ENCODE peak calls at places on chromosomes 13 and 19, in nine cellular contexts. C is WTC11, B is foreskin fibroblast, P is IMR-90, Q is gastrocnemius medialis, Z is retinal pigment epithelial cell, R is esophagus squamous epithelium, L is A549, D is H9. V is an unnamed sample.
A peak's percentile ranks its signal among the peaks of the same experiment; 100 is the strongest.

GRCh38 chr13:77521595-77522367 is 13.7 kb upstream of the SCEL start:
- DNase-seq in C (peak; percentile 33), B (peak; percentile 23), P (no peak), Q (no peak), Z (peak; percentile 47), R (no peak), L (peak; percentile 14), D (peak; percentile 55), V (peak; percentile 48)

GRCh38 chr13:42497798-42498197 is 76.2 kb upstream of the TNFSF11 start:
- DNase-seq in C (no peak), B (peak; percentile 55), P (peak; percentile 40), Q (no peak), Z (peak; percentile 10), R (no peak), L (no peak), D (no peak), V (no peak)

GRCh38 chr19:30898353-30899103 is 450.7 kb downstream of the TSHZ3 start:
- DNase-seq in C (no peak), B (no peak), P (no peak), Q (no peak), Z (no peak), R (no peak), L (no peak), D (peak; percentile 66), V (no peak)

GRCh38 chr19:49447485-49448431 is 3.9 kb downstream of the PIH1D1 start:
- DNase-seq in C (peak; percentile 91), B (peak; percentile 20), P (peak; percentile 8), Q (peak; percentile 62), Z (no peak), R (no peak), L (no peak), D (peak; percentile 94), V (peak; percentile 30)

GRCh38 chr19:7534531-7534980 is 961 bp upstream of the PNPLA6 start:
- DNase-seq in C (peak; percentile 74), B (peak; percentile 82), P (peak; percentile 87), Q (no peak), Z (peak; percentile 82), R (no peak), L (peak; percentile 80), D (peak; percentile 85), V (peak; percentile 32)

GRCh38 chr13:114008964-114009589 is 35.2 kb upstream of the C13orf46 start:
- DNase-seq in C (peak; percentile 4), B (no peak), P (no peak), Q (no peak), Z (no peak), R (no peak), L (no peak), D (no peak), V (no peak)

GRCh38 chr13:98910501-98910951 is 67.3 kb downstream of the DOCK9 start:
- DNase-seq in C (no peak), B (peak; percentile 54), P (peak; percentile 70), Q (no peak), Z (no peak), R (no peak), L (peak; percentile 6), D (no peak), V (peak; percentile 1)

GRCh38 chr19:8088752-8089663 is 36.4 kb downstream of the CCL25 start:
- DNase-seq in C (no peak), B (no peak), P (no peak), Q (no peak), Z (no peak), R (no peak), L (no peak), D (no peak), V (no peak)

GRCh38 chr19:5360003-5360820 is 19.6 kb upstream of the PTPRS start:
- DNase-seq in C (no peak), B (no peak), P (peak; percentile 29), Q (no peak), Z (no peak), R (no peak), L (no peak), D (no peak), V (peak; percentile 13)

GRCh38 chr13:99153219-99153618 is 47.4 kb upstream of the UBAC2 start:
- DNase-seq in C (no peak), B (peak; percentile 27), P (no peak), Q (no peak), Z (no peak), R (no peak), L (no peak), D (no peak), V (no peak)

GRCh38 chr19:18306903-18307681 is 15.8 kb downstream of the LSM4 start:
- DNase-seq in C (no peak), B (no peak), P (no peak), Q (no peak), Z (no peak), R (no peak), L (no peak), D (no peak), V (no peak)

GRCh38 chr19:2492870-2493269 is 16.9 kb downstream of the GADD45B start:
- DNase-seq in C (no peak), B (no peak), P (no peak), Q (no peak), Z (no peak), R (no peak), L (no peak), D (no peak), V (no peak)

GRCh38 chr13:43905435-43906031 is 25.8 kb downstream of the LACC1 start:
- DNase-seq in C (no peak), B (peak; percentile 41), P (peak; percentile 77), Q (no peak), Z (peak; percentile 23), R (no peak), L (no peak), D (no peak), V (peak; percentile 23)

GRCh38 chr19:41837981-41838708 is 6.3 kb downstream of the LYPD4 start:
- DNase-seq in C (no peak), B (no peak), P (no peak), Q (no peak), Z (no peak), R (no peak), L (no peak), D (no peak), V (no peak)

GRCh38 chr13:106524108-106524507 is 11.4 kb downstream of the EFNB2 start:
- DNase-seq in C (no peak), B (no peak), P (no peak), Q (no peak), Z (no peak), R (no peak), L (no peak), D (no peak), V (no peak)

DNA sequence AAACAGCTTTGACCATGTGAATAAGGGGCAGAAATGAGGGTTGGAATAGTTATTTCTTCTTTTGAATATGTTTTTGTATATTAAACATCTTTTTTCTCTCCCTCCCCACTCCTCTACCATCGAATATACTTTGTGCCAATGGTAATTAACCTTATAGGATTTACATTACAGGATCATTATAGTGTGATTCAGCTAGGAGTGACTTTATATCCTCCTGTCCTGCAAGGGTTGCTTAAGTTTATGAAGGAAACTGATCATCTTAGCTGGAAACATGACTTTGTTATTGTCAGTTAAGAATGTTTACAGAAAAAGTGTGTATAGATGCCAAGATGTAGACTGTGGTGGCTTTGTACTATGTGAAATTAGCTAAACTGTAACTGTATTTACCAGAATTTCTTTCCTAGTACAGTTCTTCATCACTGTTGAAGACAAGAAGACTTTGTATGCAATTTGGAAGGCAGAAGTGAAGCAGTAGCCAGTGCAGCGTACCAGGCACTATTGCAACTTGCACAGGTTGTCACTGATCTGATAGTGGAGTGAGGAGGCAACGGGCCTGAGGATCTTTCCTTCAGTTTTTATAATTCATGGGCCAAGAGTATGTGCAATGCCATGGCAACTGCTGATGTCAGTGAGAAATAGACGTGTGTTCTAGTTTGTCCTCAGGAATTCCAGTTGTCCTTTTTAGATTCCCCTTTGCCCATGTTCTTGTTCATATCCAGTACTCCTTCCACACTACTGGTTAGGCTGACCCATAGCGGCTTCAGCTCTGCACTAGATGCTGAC is 8.2 kb upstream of the PAN3 start:
- DNase-seq in C (no peak), B (no peak), P (peak; percentile 4), Q (no peak), Z (no peak), R (no peak), L (no peak), D (no peak), V (no peak)
- TF ChIP-seq CTCF in C (no peak), B (no peak), P (no peak), Q (no peak), Z (no peak), R (no peak), L (no peak), D (no peak), V (no peak)

GRCh38 chr19:15297416-15298224 is 34.7 kb downstream of the BRD4 start:
- DNase-seq in C (peak; percentile 33), B (no peak), P (peak; percentile 83), Q (no peak), Z (no peak), R (no peak), L (peak; percentile 37), D (no peak), V (peak; percentile 12)
- TF ChIP-seq CTCF in C (no peak), B (peak; percentile 6), P (peak; percentile 18), Q (no peak), Z (peak; percentile 29), R (peak; percentile 29), L (peak; percentile 12), D (peak; percentile 28), V (no peak)

GRCh38 chr19:34150558-34150957 is 21.7 kb upstream of the LSM14A start:
- DNase-seq in C (no peak), B (no peak), P (no peak), Q (no peak), Z (no peak), R (no peak), L (no peak), D (no peak), V (no peak)

GRCh38 chr19:34148672-34149185 is 23.6 kb upstream of the LSM14A start:
- DNase-seq in C (no peak), B (no peak), P (no peak), Q (no peak), Z (no peak), R (no peak), L (no peak), D (no peak), V (no peak)

GRCh38 chr19:34149873-34150272 is 22.4 kb upstream of the LSM14A start:
- DNase-seq in C (no peak), B (no peak), P (no peak), Q (no peak), Z (no peak), R (no peak), L (no peak), D (no peak), V (no peak)

GRCh38 chr19:34141036-34141435 is 31.3 kb upstream of the LSM14A start:
- DNase-seq in C (no peak), B (no peak), P (no peak), Q (no peak), Z (no peak), R (no peak), L (no peak), D (no peak), V (no peak)

GRCh38 chr19:34145741-34146202 is 26.5 kb upstream of the LSM14A start:
- DNase-seq in C (peak; percentile 49), B (peak; percentile 23), P (peak; percentile 56), Q (no peak), Z (no peak), R (no peak), L (peak; percentile 73), D (peak; percentile 59), V (peak; percentile 56)
- TF ChIP-seq CTCF in C (peak; percentile 78), B (peak; percentile 75), P (peak; percentile 89), Q (peak; percentile 81), Z (peak; percentile 78), R (peak; percentile 82), L (peak; percentile 99), D (peak; percentile 93), V (peak; percentile 83)

DNA sequence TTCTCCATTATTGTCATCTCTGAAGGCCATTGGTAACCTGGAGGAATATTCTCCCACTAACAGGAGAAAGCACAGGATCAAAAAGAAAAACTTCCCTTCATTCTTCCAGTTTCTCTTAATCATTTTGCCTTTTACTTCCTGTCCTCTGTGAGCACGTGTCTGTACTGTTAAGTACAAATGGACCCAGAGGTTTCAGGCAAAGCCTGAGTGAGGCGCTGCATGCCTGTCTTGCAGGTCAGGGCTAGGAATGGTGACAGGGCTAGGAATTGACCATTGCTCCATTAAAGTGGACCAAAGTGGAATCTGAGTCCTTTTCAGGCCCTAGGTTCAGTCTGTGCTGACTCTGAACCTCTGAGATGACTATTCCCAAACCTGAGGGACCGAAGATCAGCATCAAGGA is 326.7 kb downstream of the SHISA2 start:
- DNase-seq in C (peak; percentile 17), B (no peak), P (no peak), Q (no peak), Z (no peak), R (no peak), L (no peak), D (no peak), V (no peak)
- TF ChIP-seq CTCF in C (no peak), B (no peak), P (no peak), Q (no peak), Z (no peak), R (no peak), L (no peak), D (peak; percentile 29), V (no peak)

V was measured in Calu3.